ENCODE peak calls at places on chromosomes 7 and 10, in five cellular contexts. B, Y, A, O and V are unnamed samples.
A peak's percentile ranks its signal among the peaks of the same experiment; 100 is the strongest.

GRCh38 chr10:96968682-96969423 is 136.8 kb downstream of the LCOR start:
- DNase-seq in B (no peak), Y (no peak), A (no peak), O (no peak), V (no peak)

GRCh38 chr7:47669178-47669878 is 87.4 kb upstream of the TNS3 start:
- DNase-seq in B (peak; percentile 93), Y (peak; percentile 74), A (peak; percentile 61), O (peak; percentile 85), V (peak; percentile 81)

GRCh38 chr7:23277359-23277989 is 21.7 kb upstream of the MALSU1 start:
- DNase-seq in B (no peak), Y (no peak), A (peak; percentile 81), O (peak; percentile 39), V (peak; percentile 73)

GRCh38 chr7:115707684-115708341 is 322.8 kb downstream of the TFEC start:
- DNase-seq in B (no peak), Y (no peak), A (no peak), O (no peak), V (no peak)

GRCh38 chr7:15891151-15891842 is 204.8 kb upstream of the MEOX2 start:
- DNase-seq in B (no peak), Y (no peak), A (no peak), O (no peak), V (no peak)

GRCh38 chr7:64101943-64102655 is 56.9 kb downstream of the ZNF727 start:
- DNase-seq in B (no peak), Y (no peak), A (no peak), O (no peak), V (no peak)

GRCh38 chr10:47381427-47382379 is 2.4 kb downstream of the ZNF488 start:
- DNase-seq in B (no peak), Y (peak; percentile 9), A (no peak), O (no peak), V (no peak)

GRCh38 chr7:67484244-67484751 is 487.7 kb downstream of the TYW1 start:
- DNase-seq in B (peak; percentile 30), Y (peak; percentile 45), A (peak; percentile 72), O (peak; percentile 70), V (peak; percentile 60)

GRCh38 chr7:87220734-87221215 is 1.2 kb upstream of the TMEM243 start:
- DNase-seq in B (peak; percentile 22), Y (no peak), A (peak; percentile 16), O (peak; percentile 38), V (peak; percentile 29)

GRCh38 chr7:26646666-26647065 is 217.7 kb downstream of the SKAP2 start:
- DNase-seq in B (no peak), Y (no peak), A (no peak), O (no peak), V (no peak)

GRCh38 chr7:28629216-28629848 is 217.0 kb downstream of the CREB5 start:
- DNase-seq in B (peak; percentile 33), Y (no peak), A (no peak), O (no peak), V (no peak)

GRCh38 chr7:100158229-100159098 is at the start of gene TRAPPC14:
- DNase-seq in B (peak; percentile 75), Y (peak; percentile 92), A (peak; percentile 81), O (peak; percentile 93), V (peak; percentile 85)

GRCh38 chr10:26044123-26044749 is 110.2 kb downstream of the MYO3A start:
- DNase-seq in B (no peak), Y (peak; percentile 36), A (no peak), O (no peak), V (no peak)

GRCh38 chr7:121473645-121474300 is 77.7 kb upstream of the FAM3C start:
- DNase-seq in B (no peak), Y (no peak), A (no peak), O (no peak), V (no peak)

GRCh38 chr7:76381814-76382213 is 23.0 kb upstream of the YWHAG start:
- DNase-seq in B (no peak), Y (no peak), A (no peak), O (no peak), V (no peak)

GRCh38 chr7:130141161-130141857 is 63.9 kb downstream of the TMEM209 start:
- DNase-seq in B (no peak), Y (peak; percentile 70), A (no peak), O (peak; percentile 74), V (peak; percentile 89)

GRCh38 chr7:64515781-64516180 is 47.1 kb downstream of the ZNF680 start:
- DNase-seq in B (no peak), Y (no peak), A (no peak), O (no peak), V (no peak)

GRCh38 chr7:82975811-82976468 is 186.7 kb downstream of the PCLO start:
- DNase-seq in B (no peak), Y (no peak), A (no peak), O (no peak), V (no peak)

GRCh38 chr10:16814081-16814480 is 3.1 kb downstream of the RSU1 start:
- DNase-seq in B (no peak), Y (no peak), A (no peak), O (no peak), V (peak; percentile 65)

GRCh38 chr10:43045246-43045621 is 31.6 kb upstream of the RET start:
- DNase-seq in B (peak; percentile 5), Y (no peak), A (no peak), O (no peak), V (no peak)

GRCh38 chr7:130494480-130494879 is 2.6 kb downstream of the MEST start:
- DNase-seq in B (no peak), Y (no peak), A (no peak), O (no peak), V (no peak)

GRCh38 chr7:54864718-54865117 is 105.7 kb upstream of the SEC61G start:
- DNase-seq in B (no peak), Y (no peak), A (no peak), O (no peak), V (no peak)

GRCh38 chr10:12348870-12349627 is at the start of gene CAMK1D:
- DNase-seq in B (peak; percentile 55), Y (peak; percentile 77), A (peak; percentile 74), O (peak; percentile 77), V (peak; percentile 93)

GRCh38 chr10:77857272-77857671 is 69.3 kb downstream of the DLG5 start:
- DNase-seq in B (no peak), Y (peak; percentile 43), A (no peak), O (peak; percentile 82), V (no peak)

GRCh38 chr7:99844354-99844753 is 16.5 kb downstream of the CYP3A43 start:
- DNase-seq in B (no peak), Y (no peak), A (no peak), O (no peak), V (no peak)

GRCh38 chr7:18552311-18552916 is 56.9 kb downstream of the HDAC9 start:
- DNase-seq in B (no peak), Y (no peak), A (no peak), O (no peak), V (no peak)

GRCh38 chr10:103553743-103554487 is 60.4 kb downstream of the NEURL1 start:
- DNase-seq in B (peak; percentile 9), Y (no peak), A (no peak), O (no peak), V (no peak)

DNA sequence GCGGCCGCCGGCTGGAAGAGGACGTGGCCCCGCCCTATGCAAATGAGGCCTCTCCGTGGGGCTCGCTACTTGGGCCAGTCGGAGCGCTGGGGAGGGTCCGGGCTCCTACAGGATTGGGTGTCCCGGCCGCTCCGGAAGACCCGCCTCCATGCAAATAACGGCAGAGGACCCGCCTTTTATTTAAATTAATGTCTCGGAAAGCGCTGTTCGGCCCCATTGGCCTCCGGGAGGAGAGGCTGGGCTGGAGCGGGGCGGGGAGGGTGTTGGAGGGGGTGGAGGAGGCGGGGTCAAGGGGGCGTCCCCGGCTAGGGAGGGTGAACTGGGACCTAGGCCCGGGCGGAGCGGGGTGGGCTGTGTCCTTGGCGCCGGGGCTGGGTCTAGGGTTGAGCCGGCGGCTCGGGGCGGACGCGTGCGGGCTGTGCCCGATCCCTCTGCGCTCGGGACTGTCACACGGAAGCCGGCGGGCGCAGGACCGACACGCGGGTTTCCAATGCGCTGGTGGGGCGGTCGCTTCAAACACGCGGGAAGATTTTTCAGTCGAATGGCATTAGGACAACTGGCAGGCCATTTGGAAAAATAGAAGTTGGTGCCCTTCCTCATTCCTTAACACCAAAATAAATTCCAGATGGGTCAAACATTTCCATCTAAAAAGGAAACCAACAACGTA is 344 bp upstream of the POLM start:
- DNase-seq in B (peak; percentile 99), Y (peak; percentile 99), A (peak; percentile 98), O (peak; percentile 99), V (peak; percentile 92)
- TF ChIP-seq POLR2A in B (peak; percentile 63), Y (no peak), A (peak; percentile 82), O (no peak), V (no peak)

GRCh38 chr7:128832880-128833147 is 2.6 kb downstream of the FLNC start:
- DNase-seq in B (no peak), Y (no peak), A (no peak), O (no peak), V (no peak)

GRCh38 chr7:128829391-128830166 is 627 bp upstream of the FLNC start:
- DNase-seq in B (peak; percentile 78), Y (peak; percentile 48), A (no peak), O (peak; percentile 28), V (no peak)

GRCh38 chr7:128831994-128832879 is 2.0 kb downstream of the FLNC start:
- DNase-seq in B (peak; percentile 96), Y (no peak), A (no peak), O (no peak), V (no peak)

GRCh38 chr7:128830231-128831177 is at the start of gene FLNC:
- DNase-seq in B (peak; percentile 80), Y (peak; percentile 50), A (no peak), O (peak; percentile 54), V (peak; percentile 31)

GRCh38 chr7:128831178-128831993 is 1.2 kb downstream of the FLNC start:
- DNase-seq in B (peak; percentile 70), Y (no peak), A (no peak), O (no peak), V (no peak)
- TF ChIP-seq POLR2A in B (no peak), Y (no peak), A (no peak), O (no peak), V (no peak)

DNA sequence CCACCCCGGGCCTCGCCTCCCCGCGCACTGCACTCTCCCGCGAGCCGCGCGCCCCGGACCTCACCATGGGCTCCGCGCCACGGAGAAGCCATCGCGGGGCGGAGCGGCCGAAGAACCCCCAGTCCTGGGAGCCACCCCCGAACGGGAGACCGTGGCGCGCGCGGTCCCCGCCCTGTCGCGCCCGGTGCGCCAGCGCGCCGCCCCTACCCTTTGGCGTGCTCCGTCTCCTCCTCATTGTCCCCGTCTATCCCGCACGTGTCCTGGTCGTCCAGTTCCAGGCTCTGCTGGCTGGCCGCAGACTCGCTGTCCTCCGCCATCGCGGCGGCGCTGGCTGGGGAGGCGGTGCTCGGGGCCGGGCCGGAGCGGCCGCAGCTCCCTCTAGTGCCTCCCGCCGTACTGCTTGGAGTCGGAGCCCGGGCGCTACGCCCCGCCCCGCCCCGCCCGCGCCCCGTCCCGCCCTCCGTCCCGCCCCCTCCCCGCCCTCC is at the start of gene NMT2:
- DNase-seq in B (peak; percentile 81), Y (no peak), A (no peak), O (no peak), V (no peak)
- TF ChIP-seq POLR2A in B (peak; percentile 89), Y (no peak), A (peak; percentile 96), O (peak; percentile 82), V (peak; percentile 49)

DNA sequence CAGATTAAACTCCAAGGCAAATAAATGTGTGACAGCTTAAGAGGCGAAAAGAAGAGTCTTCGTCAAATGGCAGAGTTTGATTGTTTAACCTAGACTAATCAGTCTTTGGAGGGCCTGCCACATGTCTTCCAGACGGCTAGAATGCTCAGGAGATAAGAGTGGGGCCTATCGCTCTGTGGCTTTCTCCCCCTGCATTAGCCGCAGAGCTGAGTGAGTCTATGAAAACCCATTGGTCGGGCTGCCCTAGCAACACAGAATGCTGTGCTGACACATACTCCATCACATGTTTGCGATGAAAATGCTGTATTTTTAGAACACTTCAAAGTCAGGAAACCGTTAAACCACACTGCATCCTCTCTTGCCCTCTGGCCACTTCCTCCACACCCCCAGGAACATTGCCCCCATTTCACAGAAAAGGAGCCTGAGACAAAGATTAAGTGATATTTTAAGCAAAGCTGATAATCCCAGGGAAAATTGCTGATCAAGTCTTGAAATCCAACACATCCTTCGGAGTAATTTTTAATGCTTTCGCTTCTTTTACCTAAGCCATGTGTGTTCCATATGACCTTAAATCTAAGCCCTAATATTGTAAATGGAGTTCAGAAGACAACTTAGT is 161.0 kb downstream of the CELF2 start:
- DNase-seq in B (no peak), Y (peak; percentile 47), A (no peak), O (no peak), V (peak; percentile 93)
- TF ChIP-seq POLR2A in B (no peak), Y (no peak), A (no peak), O (no peak), V (peak; percentile 53)